ENCODE peak calls at places on chromosomes 12 and 14, in eight cellular contexts. V is tibial artery, G is astrocyte of the spinal cord, W is BE2C, I is HCT116, Z is progenitor cell of endocrine pancreas, T is RWPE2, L is fibroblast of the aortic adventitia. X is an unnamed sample.

GRCh38 chr14:100388137-100389050 is 65.3 kb downstream of the SLC25A47 start:
- DNase-seq in V (no peak), G (no peak), W (no peak), I (no peak), Z (no peak), T (no peak), L (no peak), X (no peak)

GRCh38 chr14:101125719-101126375 is 222.3 kb upstream of the RTL1 start:
- DNase-seq in V (peak; percentile 9), G (no peak), W (peak; percentile 3), I (no peak), Z (no peak), T (no peak), L (no peak), X (peak; percentile 82)

GRCh38 chr14:58822856-58823255 is 185.1 kb downstream of the DACT1 start:
- DNase-seq in V (no peak), G (no peak), W (no peak), I (no peak), Z (no peak), T (no peak), L (no peak), X (no peak)

GRCh38 chr14:45811155-45811554 is 558.2 kb upstream of the MIS18BP1 start:
- DNase-seq in V (no peak), G (no peak), W (no peak), I (no peak), Z (no peak), T (no peak), L (no peak), X (no peak)

GRCh38 chr14:28488658-28489057 is 277.9 kb upstream of the FOXG1 start:
- DNase-seq in V (no peak), G (no peak), W (no peak), I (no peak), Z (no peak), T (no peak), L (no peak), X (no peak)

GRCh38 chr12:110039085-110039807 is 9.1 kb downstream of the C12orf76 start:
- DNase-seq in V (no peak), G (peak; percentile 91), W (no peak), I (no peak), Z (no peak), T (no peak), L (peak; percentile 96), X (no peak)

GRCh38 chr12:123956249-123956648 is 16.4 kb downstream of the CCDC92 start:
- DNase-seq in V (no peak), G (no peak), W (no peak), I (no peak), Z (no peak), T (no peak), L (no peak), X (no peak)

GRCh38 chr14:94917041-94917600 is 147.2 kb upstream of the GSC start:
- DNase-seq in V (no peak), G (no peak), W (no peak), I (no peak), Z (no peak), T (no peak), L (no peak), X (no peak)

GRCh38 chr14:76090611-76091010 is 61.1 kb upstream of the GPATCH2L start:
- DNase-seq in V (no peak), G (no peak), W (no peak), I (no peak), Z (no peak), T (no peak), L (peak; percentile 5), X (no peak)

GRCh38 chr12:91556909-91557308 is 374.3 kb upstream of the DCN start:
- DNase-seq in V (no peak), G (no peak), W (no peak), I (no peak), Z (no peak), T (no peak), L (no peak), X (no peak)
- TF ChIP-seq CTCF in V (no peak), G (no peak), W (no peak), I (no peak), Z (no peak), T (no peak), L (no peak), X (no peak)

GRCh38 chr14:26138764-26139445 is 458.9 kb downstream of the NOVA1 start:
- DNase-seq in V (no peak), G (peak; percentile 14), W (no peak), I (no peak), Z (no peak), T (no peak), L (peak; percentile 68), X (no peak)

GRCh38 chr14:26132061-26132460 is 465.8 kb downstream of the NOVA1 start:
- DNase-seq in V (no peak), G (peak; percentile 75), W (no peak), I (no peak), Z (no peak), T (no peak), L (peak; percentile 84), X (no peak)

DNA sequence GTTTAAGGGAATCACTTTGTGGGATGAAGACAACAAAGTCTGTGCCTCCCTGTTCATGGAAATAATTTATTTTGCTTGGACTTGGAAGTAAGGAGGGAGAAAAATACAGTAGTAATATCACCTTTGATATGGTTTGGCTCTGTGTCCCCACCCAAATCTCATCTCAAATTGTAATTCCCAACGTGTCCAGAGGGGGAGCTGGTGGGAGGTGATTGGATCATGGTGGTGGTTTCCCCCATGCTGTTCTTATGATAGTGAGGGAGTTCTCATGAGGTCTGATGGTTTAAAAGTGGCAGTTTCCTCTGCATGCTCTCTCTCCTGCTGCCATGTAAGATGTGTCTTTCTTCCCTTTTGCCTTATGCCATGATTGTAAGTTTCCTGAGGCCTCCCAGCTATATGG is 460.7 kb downstream of the NOVA1 start:
- DNase-seq in V (no peak), G (no peak), W (no peak), I (no peak), Z (no peak), T (no peak), L (no peak), X (no peak)
- TF ChIP-seq CTCF in V (no peak), G (peak; percentile 11), W (peak; percentile 30), I (no peak), Z (no peak), T (no peak), L (peak; percentile 26), X (peak; percentile 36)

GRCh38 chr12:92186038-92186470 is 40.4 kb upstream of the BTG1 start:
- DNase-seq in V (no peak), G (no peak), W (no peak), I (no peak), Z (no peak), T (no peak), L (no peak), X (no peak)

GRCh38 chr12:92183575-92183974 is 37.9 kb upstream of the BTG1 start:
- DNase-seq in V (no peak), G (no peak), W (no peak), I (no peak), Z (no peak), T (no peak), L (no peak), X (no peak)

GRCh38 chr12:92188517-92189188 is 43.0 kb upstream of the BTG1 start:
- DNase-seq in V (no peak), G (no peak), W (no peak), I (no peak), Z (no peak), T (no peak), L (no peak), X (no peak)

GRCh38 chr12:92185052-92185451 is 39.4 kb upstream of the BTG1 start:
- DNase-seq in V (no peak), G (no peak), W (no peak), I (no peak), Z (no peak), T (no peak), L (no peak), X (no peak)
- TF ChIP-seq CTCF in V (no peak), G (no peak), W (no peak), I (no peak), Z (no peak), T (no peak), L (no peak), X (no peak)

GRCh38 chr12:71220295-71220694 is 62.5 kb upstream of the TSPAN8 start:
- DNase-seq in V (no peak), G (no peak), W (no peak), I (no peak), Z (no peak), T (no peak), L (no peak), X (no peak)

GRCh38 chr12:71219224-71219623 is 61.4 kb upstream of the TSPAN8 start:
- DNase-seq in V (no peak), G (no peak), W (no peak), I (no peak), Z (no peak), T (no peak), L (no peak), X (no peak)

GRCh38 chr12:71214511-71215285 is 56.9 kb upstream of the TSPAN8 start:
- DNase-seq in V (no peak), G (no peak), W (no peak), I (no peak), Z (no peak), T (no peak), L (peak; percentile 50), X (no peak)

DNA sequence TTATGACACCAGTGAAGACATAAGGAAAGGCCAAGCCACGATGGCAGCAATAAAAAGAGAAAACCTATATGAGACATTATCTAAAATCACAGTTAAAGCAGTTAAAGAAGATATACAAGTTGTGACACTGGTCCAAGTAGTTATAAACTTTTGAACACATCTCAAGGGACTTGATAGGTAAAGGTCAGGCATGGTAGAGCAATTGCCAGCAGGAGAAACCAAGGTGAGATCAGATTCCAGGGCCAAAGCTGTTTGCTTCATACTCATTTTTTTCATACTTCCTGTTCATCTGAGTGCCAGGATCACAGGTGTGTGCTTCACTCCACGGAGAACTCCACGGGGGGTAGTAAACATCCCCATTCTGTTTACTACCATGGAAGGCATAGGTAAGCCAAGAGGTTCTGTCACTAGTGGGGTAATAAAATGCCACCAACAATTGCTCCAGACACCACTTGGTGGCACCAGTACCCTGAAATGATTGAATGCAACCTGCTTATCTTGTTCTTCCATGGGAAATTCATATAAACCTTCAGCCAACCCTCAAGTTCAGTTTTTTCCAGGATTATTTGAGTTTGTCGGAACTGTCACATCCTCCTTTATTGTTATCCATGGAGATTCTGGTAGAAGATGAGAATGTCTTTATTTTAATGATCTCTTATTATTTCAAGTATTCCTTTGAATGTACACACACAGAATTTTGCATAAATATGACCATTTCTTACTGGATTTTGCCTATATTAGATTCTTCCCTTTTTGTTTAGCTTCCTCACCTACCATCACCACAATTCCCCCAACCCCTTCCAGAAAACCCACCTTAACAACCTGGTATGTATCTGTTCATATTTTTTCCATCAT is 59.2 kb upstream of the TSPAN8 start:
- DNase-seq in V (no peak), G (peak; percentile 5), W (peak; percentile 60), I (peak; percentile 55), Z (no peak), T (no peak), L (peak; percentile 79), X (no peak)
- TF ChIP-seq CTCF in V (peak; percentile 60), G (peak; percentile 25), W (peak; percentile 83), I (peak; percentile 70), Z (peak; percentile 41), T (peak; percentile 57), L (peak; percentile 67), X (peak; percentile 89)

DNA sequence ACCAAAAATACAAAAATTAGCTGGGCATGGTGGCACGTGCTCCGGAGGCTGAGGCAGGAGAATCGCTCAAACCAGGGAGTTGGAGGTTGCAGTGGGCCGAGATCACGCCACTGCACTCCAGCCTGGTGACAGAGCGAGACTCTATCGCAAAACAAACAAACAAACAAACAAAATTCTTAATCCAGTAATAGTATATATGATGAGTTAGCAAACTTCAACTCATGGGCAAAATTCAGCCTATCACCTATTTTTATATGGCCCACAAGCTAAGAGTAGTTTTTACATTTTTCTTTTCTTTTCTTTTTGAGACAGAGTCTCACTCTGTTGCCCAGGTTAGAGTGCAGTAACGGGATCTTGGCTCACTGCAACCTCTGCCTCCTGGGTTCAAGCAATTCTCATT is 14.9 kb downstream of the ATF7 start:
- DNase-seq in V (no peak), G (no peak), W (no peak), I (no peak), Z (no peak), T (no peak), L (no peak), X (no peak)
- TF ChIP-seq CTCF in V (no peak), G (no peak), W (no peak), I (no peak), Z (no peak), T (no peak), L (no peak), X (no peak)